ENCODE peak calls at places on chromosomes 6 and 20, in five cellular contexts. D, J, O, P and F are unnamed samples.

GRCh38 chr20:25864326-25864970 is 167.8 kb upstream of the ZNF337 start:
- DNase-seq in D (no peak), J (no peak), P (no peak), O (no peak), F (no peak)

GRCh38 chr20:61503106-61503505 is 251.0 kb downstream of the CDH4 start:
- DNase-seq in O (no peak), D (no peak), P (no peak), J (no peak), F (no peak)

GRCh38 chr6:15555101-15556038 is 107.5 kb downstream of the DTNBP1 start:
- DNase-seq in O (no peak), J (no peak), P (no peak), D (no peak), F (no peak)

GRCh38 chr20:496126-496696 is 33.9 kb upstream of the TBC1D20 start:
- DNase-seq in O (no peak), D (no peak), J (no peak), P (no peak), F (peak; percentile 16)

GRCh38 chr6:7042056-7042653 is 65.6 kb upstream of the RREB1 start:
- DNase-seq in P (no peak), D (peak; percentile 53), J (peak; percentile 18), O (no peak), F (no peak)

GRCh38 chr20:37243937-37244571 is 17.6 kb downstream of the GHRH start:
- DNase-seq in D (no peak), J (no peak), O (no peak), P (peak; percentile 37), F (no peak)

GRCh38 chr6:107560657-107561056 is 70.7 kb downstream of the SOBP start:
- DNase-seq in O (no peak), P (peak; percentile 68), J (no peak), D (no peak), F (no peak)

GRCh38 chr6:154347981-154348380 is 8.6 kb downstream of the IPCEF1 start:
- DNase-seq in D (no peak), J (no peak), O (no peak), P (no peak), F (no peak)

GRCh38 chr6:134543128-134543527 is 225.2 kb upstream of the SGK1 start:
- DNase-seq in J (no peak), O (no peak), D (no peak), P (no peak), F (no peak)

GRCh38 chr6:74991573-74992332 is 214.1 kb downstream of the COL12A1 start:
- DNase-seq in D (no peak), P (no peak), J (no peak), O (no peak), F (no peak)

GRCh38 chr20:45592574-45593189 is 13.6 kb upstream of the WFDC8 start:
- DNase-seq in O (no peak), P (peak; percentile 57), D (no peak), J (peak; percentile 55), F (no peak)

GRCh38 chr6:97778290-97779038 is 495.4 kb upstream of the MMS22L start:
- DNase-seq in D (no peak), J (no peak), P (no peak), O (no peak), F (no peak)

GRCh38 chr6:28896505-28897392 is 27.0 kb downstream of the TRIM27 start:
- DNase-seq in J (peak; percentile 66), O (no peak), P (peak; percentile 61), D (peak; percentile 61), F (no peak)

GRCh38 chr6:14881399-14881798 is 364.5 kb upstream of the JARID2 start:
- DNase-seq in J (peak; percentile 60), P (no peak), D (no peak), O (no peak), F (no peak)

GRCh38 chr6:168216741-168217140 is 102.8 kb downstream of the DACT2 start:
- DNase-seq in O (no peak), P (no peak), D (no peak), J (no peak), F (no peak)

GRCh38 chr6:35391240-35391968 is 49.0 kb downstream of the PPARD start:
- DNase-seq in J (no peak), D (no peak), O (no peak), P (no peak), F (no peak)

GRCh38 chr6:170483413-170483812 is 69.7 kb downstream of the PSMB1 start:
- DNase-seq in P (no peak), O (no peak), J (no peak), D (no peak), F (no peak)

GRCh38 chr6:80610821-80611220 is 504.4 kb downstream of the BCKDHB start:
- DNase-seq in P (no peak), J (no peak), O (no peak), D (no peak), F (no peak)

GRCh38 chr6:113903666-113904330 is 46.7 kb downstream of the MARCKS start:
- DNase-seq in O (no peak), P (no peak), D (no peak), J (no peak), F (no peak)

GRCh38 chr6:66796987-66797386 is 1090.0 kb upstream of the EYS start:
- DNase-seq in P (no peak), O (no peak), D (no peak), J (no peak), F (no peak)

GRCh38 chr6:81933648-81934047 is 181.2 kb upstream of the TENT5A start:
- DNase-seq in O (no peak), P (no peak), J (peak; percentile 57), D (no peak), F (no peak)

GRCh38 chr20:58366016-58366415 is 23.0 kb upstream of the VAPB start:
- DNase-seq in O (no peak), P (no peak), J (no peak), D (no peak), F (no peak)

GRCh38 chr20:20806121-20806820 is 93.8 kb upstream of the RALGAPA2 start:
- DNase-seq in P (no peak), D (no peak), O (no peak), J (no peak), F (no peak)

GRCh38 chr6:37731888-37732287 is 34.2 kb upstream of the MDGA1 start:
- DNase-seq in D (peak; percentile 71), O (no peak), P (no peak), J (peak; percentile 85), F (no peak)

GRCh38 chr6:133977983-133978895 is 25.2 kb downstream of the TBPL1 start:
- DNase-seq in P (no peak), O (no peak), D (no peak), J (peak; percentile 82), F (no peak)

GRCh38 chr6:42326248-42326647 is 108.6 kb upstream of the MRPS10 start:
- DNase-seq in P (no peak), J (peak; percentile 25), O (no peak), D (no peak), F (no peak)

GRCh38 chr20:63844384-63845025 is 13.4 kb upstream of the ZBTB46 start:
- DNase-seq in J (no peak), D (no peak), O (no peak), P (no peak), F (no peak)

GRCh38 chr20:25470045-25470444 is 62.6 kb downstream of the GINS1 start:
- DNase-seq in D (no peak), O (no peak), J (peak; percentile 51), P (peak; percentile 17), F (no peak)

GRCh38 chr20:53739799-53740785 is 146.5 kb upstream of the ZNF217 start:
- DNase-seq in P (no peak), J (peak; percentile 69), O (no peak), D (no peak), F (no peak)